ENCODE peak calls at places on chromosome 22, in five cellular contexts. One of them, this sample, is unnamed.

GRCh38 chr22:33923660-33924246 is 3.5 kb upstream of the LARGE1 start:
- DNase-seq in sigmoid colon: peak; percentile 75
- DNase-seq in ovary: peak; percentile 37
- DNase-seq in K562: peak; percentile 24
- DNase-seq in A549: peak; percentile 74
- DNase-seq in this sample: no peak

GRCh38 chr22:32396746-32397145 is 15.3 kb downstream of the RTCB start:
- DNase-seq in sigmoid colon: no peak
- DNase-seq in ovary: no peak
- DNase-seq in K562: no peak
- DNase-seq in A549: no peak
- DNase-seq in this sample: no peak

GRCh38 chr22:46534901-46535630 is 2.4 kb downstream of the CELSR1 start:
- DNase-seq in sigmoid colon: no peak
- DNase-seq in ovary: no peak
- DNase-seq in K562: no peak
- DNase-seq in A549: no peak
- DNase-seq in this sample: no peak

GRCh38 chr22:39242809-39243442 is 1.9 kb downstream of the PDGFB start:
- DNase-seq in sigmoid colon: no peak
- DNase-seq in ovary: no peak
- DNase-seq in K562: peak; percentile 54
- DNase-seq in A549: no peak
- DNase-seq in this sample: no peak

GRCh38 chr22:47059701-47060161 is 297.3 kb downstream of the TBC1D22A start:
- DNase-seq in sigmoid colon: peak; percentile 69
- DNase-seq in ovary: no peak
- DNase-seq in K562: no peak
- DNase-seq in A549: no peak
- DNase-seq in this sample: no peak

GRCh38 chr22:19876314-19876940 is 21.8 kb upstream of the GNB1L start:
- DNase-seq in sigmoid colon: peak; percentile 45
- DNase-seq in ovary: peak; percentile 19
- DNase-seq in K562: no peak
- DNase-seq in A549: peak; percentile 27
- DNase-seq in this sample: peak; percentile 69

GRCh38 chr22:44330188-44330726 is 17.5 kb upstream of the SHISAL1 start:
- DNase-seq in sigmoid colon: peak; percentile 65
- DNase-seq in ovary: no peak
- DNase-seq in K562: no peak
- DNase-seq in A549: no peak
- DNase-seq in this sample: no peak

GRCh38 chr22:49365910-49366309 is 461.8 kb downstream of the BRD1 start:
- DNase-seq in sigmoid colon: peak; percentile 42
- DNase-seq in ovary: no peak
- DNase-seq in K562: no peak
- DNase-seq in A549: no peak
- DNase-seq in this sample: no peak

GRCh38 chr22:27297125-27297524 is 504.4 kb downstream of the MN1 start:
- DNase-seq in sigmoid colon: no peak
- DNase-seq in ovary: no peak
- DNase-seq in K562: no peak
- DNase-seq in A549: no peak
- DNase-seq in this sample: no peak

GRCh38 chr22:27295071-27295470 is 506.5 kb downstream of the MN1 start:
- DNase-seq in sigmoid colon: no peak
- DNase-seq in ovary: no peak
- DNase-seq in K562: no peak
- DNase-seq in A549: no peak
- DNase-seq in this sample: no peak

GRCh38 chr22:27295605-27296004 is 506.0 kb downstream of the MN1 start:
- DNase-seq in sigmoid colon: no peak
- DNase-seq in ovary: no peak
- DNase-seq in K562: no peak
- DNase-seq in A549: no peak
- DNase-seq in this sample: no peak

GRCh38 chr22:27296091-27296675 is 505.4 kb downstream of the MN1 start:
- DNase-seq in sigmoid colon: no peak
- DNase-seq in ovary: no peak
- DNase-seq in K562: no peak
- DNase-seq in A549: no peak
- DNase-seq in this sample: no peak

DNA sequence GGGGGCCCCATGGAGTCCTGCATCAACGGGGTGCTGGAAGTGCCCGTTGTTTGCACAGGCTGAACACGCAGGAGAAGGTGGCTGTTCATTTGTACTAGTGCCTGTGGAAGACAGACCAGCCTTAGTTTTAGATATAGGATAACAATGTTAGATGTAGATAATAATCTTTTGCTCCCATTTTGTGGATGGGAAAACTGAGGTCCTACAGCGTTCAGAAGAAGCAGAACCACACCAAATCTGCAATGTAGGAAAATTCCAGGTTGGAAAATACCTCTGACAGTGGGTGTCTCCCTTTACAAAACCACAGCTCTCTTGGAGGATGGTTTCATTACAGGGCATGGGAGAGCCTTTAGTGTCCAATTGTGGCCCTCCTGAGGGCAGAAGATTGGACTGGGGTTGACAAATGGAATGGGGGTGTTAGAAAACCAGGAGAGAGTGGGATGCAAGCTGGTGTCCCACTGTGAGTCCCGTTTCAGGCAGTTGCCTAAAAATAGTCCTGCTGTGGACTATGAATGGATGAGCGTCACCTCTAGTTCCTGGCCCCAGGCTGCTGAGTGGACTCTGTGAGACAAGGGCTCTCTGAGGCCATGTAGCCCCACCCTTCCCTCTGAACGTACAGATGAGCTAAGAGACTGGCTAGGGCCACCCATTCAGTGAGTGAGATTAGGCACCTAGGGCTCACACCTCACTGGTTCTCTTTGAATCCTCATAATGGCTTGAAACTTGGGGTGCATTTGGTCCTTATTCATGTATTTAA is 508.8 kb downstream of the MN1 start:
- DNase-seq in sigmoid colon: no peak
- DNase-seq in ovary: no peak
- DNase-seq in K562: no peak
- DNase-seq in A549: no peak
- DNase-seq in this sample: no peak
- H3K27ac ChIP-seq in sigmoid colon: no peak overlapping the region
- H3K27ac ChIP-seq in ovary: no peak overlapping the region
- H3K27ac ChIP-seq in K562: no peak overlapping the region
- H3K27ac ChIP-seq in A549: no peak overlapping the region
- H3K27ac ChIP-seq in this sample: no peak overlapping the region

DNA sequence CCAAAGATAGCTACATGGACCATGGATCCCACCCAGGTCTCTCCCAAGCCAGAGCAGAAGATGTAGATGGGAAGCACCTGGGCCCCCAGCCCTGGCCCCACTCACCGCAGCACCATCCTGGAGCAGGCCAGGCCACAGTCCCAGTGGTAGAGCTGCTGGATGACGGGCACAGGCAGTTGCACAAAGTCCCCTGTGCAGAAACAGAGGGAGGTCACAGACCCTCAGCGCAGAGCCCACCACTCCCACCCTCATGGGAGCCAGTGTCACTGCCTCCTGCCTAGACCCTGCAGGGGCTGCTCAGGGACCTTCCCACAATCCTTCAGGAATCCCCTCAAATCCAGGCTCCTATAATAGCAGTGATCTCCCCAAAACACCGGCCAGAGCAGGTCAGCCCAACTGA is 6.1 kb downstream of the GUCD1 start:
- DNase-seq in sigmoid colon: no peak
- DNase-seq in ovary: no peak
- DNase-seq in K562: no peak
- DNase-seq in A549: no peak
- DNase-seq in this sample: no peak
- TF ChIP-seq POLR2A in sigmoid colon: no peak
- TF ChIP-seq POLR2A in ovary: no peak
- TF ChIP-seq POLR2A in K562: no peak
- TF ChIP-seq POLR2A in A549: no peak
- TF ChIP-seq POLR2A in this sample: no peak

GRCh38 chr22:23849009-23850006 is 8.4 kb upstream of the SLC2A11 start:
- DNase-seq in sigmoid colon: peak; percentile 87
- DNase-seq in ovary: peak; percentile 91
- DNase-seq in K562: peak; percentile 82
- DNase-seq in A549: peak; percentile 55
- DNase-seq in this sample: peak; percentile 90
- TF ChIP-seq EP300 in sigmoid colon: no peak
- TF ChIP-seq EP300 in ovary: no peak
- TF ChIP-seq EP300 in K562: no peak
- TF ChIP-seq EP300 in A549: no peak
- TF ChIP-seq EP300 in this sample: no peak

GRCh38 chr22:36415415-36416168 is 27.8 kb upstream of the MYH9 start:
- DNase-seq in sigmoid colon: no peak
- DNase-seq in ovary: no peak
- DNase-seq in K562: no peak
- DNase-seq in A549: peak; percentile 49
- DNase-seq in this sample: no peak
- H3K27ac ChIP-seq in sigmoid colon: no peak overlapping the region
- H3K27ac ChIP-seq in ovary: no peak overlapping the region
- H3K27ac ChIP-seq in K562: no peak overlapping the region
- H3K27ac ChIP-seq in A549: no peak overlapping the region
- H3K27ac ChIP-seq in this sample: no peak overlapping the region

This sample was measured in suprapubic skin.